ENCODE peak calls at places on chromosomes 16 and 17, in four cellular contexts. L is GM06990, R is HCT116, H is progenitor cell of endocrine pancreas. G is an unnamed sample.

GRCh38 chr16:22206847-22207714 is 1.0 kb downstream of the EEF2K start:
- DNase-seq in R (no peak), L (peak), H (no peak), G (no peak)

GRCh38 chr16:71201556-71201955 is 29.0 kb downstream of the HYDIN start:
- DNase-seq in H (no peak), L (no peak), R (no peak), G (no peak)

GRCh38 chr17:49955157-49955556 is 13.8 kb upstream of the DLX4 start:
- DNase-seq in L (no peak), H (no peak), R (peak), G (no peak)

GRCh38 chr16:11698271-11698689 is 30.0 kb downstream of the SNN start:
- DNase-seq in R (no peak), H (no peak), L (no peak), G (no peak)

GRCh38 chr16:88731699-88732098 is 25.4 kb downstream of the CTU2 start:
- DNase-seq in R (no peak), L (no peak), H (no peak), G (no peak)

GRCh38 chr17:50578173-50578572 is 17.7 kb downstream of the CACNA1G start:
- DNase-seq in H (no peak), L (no peak), R (no peak), G (no peak)

GRCh38 chr17:41627316-41628072 is 3.1 kb upstream of the KRT17 start:
- DNase-seq in H (no peak), R (no peak), L (no peak), G (no peak)

GRCh38 chr16:65201446-65202010 is 79.7 kb upstream of the CDH11 start:
- DNase-seq in L (no peak), R (no peak), H (no peak), G (no peak)

GRCh38 chr17:17057057-17057551 is 14.8 kb downstream of the MPRIP start:
- DNase-seq in R (no peak), H (no peak), L (no peak), G (no peak)

GRCh38 chr16:12228607-12229499 is 252.3 kb downstream of the SNX29 start:
- DNase-seq in H (peak), L (peak), R (peak), G (peak)

GRCh38 chr16:70473446-70474319 is 19.3 kb downstream of the FCSK start:
- DNase-seq in H (no peak), R (no peak), L (no peak), G (no peak)

GRCh38 chr16:26993511-26993910 is 73.2 kb upstream of the C16orf82 start:
- DNase-seq in H (no peak), R (no peak), L (no peak), G (no peak)

GRCh38 chr17:80718428-80718827 is 173.8 kb downstream of the RPTOR start:
- DNase-seq in R (no peak), H (no peak), L (no peak), G (peak)

GRCh38 chr16:75096730-75097129 is 19.9 kb downstream of the LDHD start:
- DNase-seq in L (no peak), R (peak), H (no peak), G (no peak)

GRCh38 chr17:74592087-74592990 is at the start of gene CD300LD:
- DNase-seq in R (no peak), H (no peak), L (no peak), G (no peak)

GRCh38 chr17:917391-917811 is 62.2 kb downstream of the NXN start:
- DNase-seq in H (no peak), L (no peak), R (no peak), G (no peak)

GRCh38 chr16:70579648-70580630 is 56.3 kb downstream of the SF3B3 start:
- DNase-seq in L (no peak), R (no peak), H (no peak), G (no peak)

GRCh38 chr17:61284174-61284573 is 115.5 kb upstream of the TBX2 start:
- DNase-seq in R (no peak), H (no peak), L (no peak), G (no peak)

DNA sequence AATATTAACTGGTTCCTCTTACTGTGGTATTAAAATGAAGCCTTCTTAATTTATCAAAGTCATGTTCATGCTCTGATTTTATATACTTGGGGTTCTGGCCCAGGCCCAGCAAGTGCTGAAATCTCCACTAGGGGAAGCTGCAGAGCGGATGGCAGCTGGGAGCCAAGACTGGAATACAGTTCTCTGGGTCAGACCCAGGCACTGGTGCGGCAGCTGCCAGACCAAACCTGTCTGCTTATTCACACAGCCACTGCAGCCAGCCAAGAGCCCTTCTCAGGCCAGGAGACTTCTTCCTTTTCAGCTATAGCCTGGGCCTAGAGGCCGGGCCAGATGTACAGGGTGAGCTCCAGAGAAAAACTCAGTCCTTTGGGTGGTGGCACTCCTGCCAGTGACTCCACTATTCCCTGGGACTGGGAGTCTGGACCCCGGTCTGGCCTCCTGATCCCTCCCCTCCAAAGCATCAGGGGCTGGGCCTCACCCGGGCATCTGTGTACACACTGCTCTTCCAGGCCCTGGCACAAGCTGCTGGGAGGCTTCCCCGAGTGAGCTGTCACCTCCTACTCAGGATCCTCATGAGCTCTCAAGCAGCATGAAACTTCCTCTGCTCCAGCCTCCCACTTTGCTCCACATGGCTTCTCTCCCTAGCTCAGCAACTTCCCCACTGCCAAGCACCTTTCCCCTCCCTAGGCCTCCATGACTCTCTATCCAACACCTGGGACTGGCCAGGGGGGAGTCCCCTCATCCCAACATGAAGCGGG is 24.4 kb downstream of the ATP6V0D1 start:
- DNase-seq in H (no peak), R (no peak), L (no peak), G (no peak)
- TF ChIP-seq CTCF in H (peak), R (peak), L (peak), G (peak)

DNA sequence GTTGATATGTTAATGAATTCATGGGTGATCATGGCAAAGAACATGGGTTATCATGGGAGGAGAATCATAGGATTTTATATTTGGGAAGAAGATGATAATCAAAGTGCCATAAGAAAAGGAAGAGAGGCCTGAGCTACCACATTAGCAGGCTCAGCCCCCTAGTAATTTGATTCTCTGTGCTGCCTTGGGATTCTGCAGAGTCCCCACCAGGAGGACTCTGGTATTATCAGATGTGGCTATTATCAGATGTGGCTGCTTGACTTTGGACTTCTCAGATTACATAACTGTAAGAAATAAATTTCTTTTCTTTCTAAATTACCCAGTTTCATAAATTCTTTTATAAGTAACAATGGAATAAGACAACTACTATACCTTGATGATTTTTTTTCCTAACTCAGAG is 137.6 kb downstream of the ITFG1 start:
- DNase-seq in L (no peak), H (no peak), R (no peak), G (no peak)
- TF ChIP-seq CTCF in L (no peak), H (no peak), R (no peak), G (no peak)

GRCh38 chr16:1786242-1787055 is 3.7 kb downstream of the NUBP2 start:
- DNase-seq in L (peak), R (no peak), H (no peak), G (no peak)
- TF ChIP-seq CTCF in L (no peak), R (peak), H (no peak), G (no peak)

DNA sequence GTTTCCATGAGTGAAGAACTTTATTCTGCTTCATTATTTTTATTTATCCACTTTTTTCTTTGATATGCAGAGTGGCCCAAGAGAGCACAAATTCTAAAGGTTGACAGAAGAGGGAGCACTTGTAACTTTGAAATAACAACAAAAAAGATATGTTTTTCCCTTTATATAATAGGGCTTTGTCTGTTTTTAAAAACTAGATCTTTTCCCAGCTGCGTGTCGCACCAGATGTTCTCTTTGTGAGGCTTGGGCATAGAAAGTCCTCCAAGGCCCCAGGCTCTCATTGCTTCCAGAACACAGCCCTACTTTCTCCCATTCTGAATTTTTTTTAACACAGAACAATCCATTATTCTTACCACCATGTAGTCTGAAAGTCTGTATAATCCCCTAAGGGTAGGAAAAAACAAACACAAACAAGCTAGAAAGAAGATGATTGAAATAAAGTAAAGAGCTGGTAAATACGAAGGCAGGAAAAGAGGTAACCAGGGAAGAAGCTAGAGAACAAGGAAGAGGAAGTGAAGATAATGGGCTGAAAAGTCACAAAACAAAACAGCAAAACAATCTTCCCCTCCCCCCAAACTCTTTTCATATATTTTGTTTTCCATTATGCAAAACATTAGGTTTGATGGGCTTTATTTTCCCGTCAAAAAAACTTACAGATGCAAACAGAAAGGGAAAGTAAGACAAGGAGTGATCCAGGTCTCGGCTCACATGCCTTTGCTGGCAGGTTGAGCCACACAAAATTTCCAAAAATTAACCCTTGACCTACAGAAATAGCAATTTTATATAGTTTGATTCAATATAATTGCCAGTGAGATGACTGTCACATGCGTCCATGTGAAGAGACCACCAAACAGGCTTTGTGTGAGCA is 160.3 kb downstream of the ABCA8 start:
- DNase-seq in L (peak), H (no peak), R (no peak), G (peak)
- TF ChIP-seq CTCF in L (peak), H (peak), R (peak), G (peak)

GRCh38 chr17:72334205-72334604 is 213.4 kb downstream of the SOX9 start:
- DNase-seq in R (no peak), L (no peak), H (no peak), G (no peak)
- TF ChIP-seq CTCF in R (no peak), L (no peak), H (no peak), G (no peak)

DNA sequence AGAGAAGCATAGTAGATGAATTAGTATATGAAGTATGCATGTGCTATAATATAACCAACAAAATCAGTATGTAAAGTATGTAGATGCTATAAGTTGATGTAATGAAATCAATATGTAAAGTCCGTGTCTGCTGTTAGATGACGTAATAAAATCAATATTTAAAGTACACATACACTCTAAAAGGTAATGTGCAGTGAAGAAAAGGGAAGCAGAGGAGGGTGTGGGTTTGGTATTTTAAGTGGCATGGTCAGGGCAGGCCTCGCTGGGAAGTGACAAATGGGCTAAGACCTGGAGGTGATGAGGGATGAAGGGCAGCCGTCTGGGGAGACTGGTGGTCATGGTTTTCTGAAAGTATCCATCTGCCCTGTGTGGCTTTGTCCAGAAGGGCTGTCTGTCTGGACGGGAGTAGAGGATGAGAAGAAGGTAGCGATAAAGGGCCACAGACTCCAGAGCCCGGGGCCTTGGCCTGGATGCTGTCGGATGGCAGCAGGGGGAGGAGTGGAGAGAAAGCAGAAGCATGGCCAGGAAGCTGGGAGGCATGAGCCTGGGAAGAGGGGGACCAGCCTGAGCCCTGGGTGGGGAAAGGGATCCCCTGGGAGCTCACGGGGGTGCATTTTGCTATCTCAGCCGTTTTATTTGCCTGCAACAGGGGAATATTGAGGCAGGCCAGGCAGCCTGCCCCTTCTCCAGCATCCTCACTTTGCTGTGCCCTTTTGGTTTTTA is 121.6 kb downstream of the NTN1 start:
- DNase-seq in L (no peak), H (no peak), R (no peak), G (no peak)
- TF ChIP-seq CTCF in L (no peak), H (no peak), R (no peak), G (no peak)

GRCh38 chr17:76408037-76408849 is 23.8 kb downstream of the SPHK1 start:
- DNase-seq in R (peak), L (no peak), H (peak), G (peak)
- TF ChIP-seq CTCF in R (peak), L (peak), H (peak), G (peak)

GRCh38 chr17:63621684-63622570 is at the start of gene MAP3K3:
- DNase-seq in L (peak), H (peak), R (peak), G (peak)
- TF ChIP-seq CTCF in L (peak), H (no peak), R (peak), G (no peak)

GRCh38 chr16:85346404-85347212 is 234.3 kb upstream of the CIBAR2 start:
- DNase-seq in H (no peak), R (no peak), L (no peak), G (no peak)

GRCh38 chr16:85348065-85348840 is 236.0 kb upstream of the CIBAR2 start:
- DNase-seq in H (no peak), L (no peak), R (no peak), G (no peak)

GRCh38 chr16:85345129-85345639 is 232.9 kb upstream of the CIBAR2 start:
- DNase-seq in H (no peak), L (no peak), R (no peak), G (no peak)

GRCh38 chr16:85348921-85349334 is 236.7 kb upstream of the CIBAR2 start:
- DNase-seq in L (no peak), R (no peak), H (no peak), G (no peak)

DNA sequence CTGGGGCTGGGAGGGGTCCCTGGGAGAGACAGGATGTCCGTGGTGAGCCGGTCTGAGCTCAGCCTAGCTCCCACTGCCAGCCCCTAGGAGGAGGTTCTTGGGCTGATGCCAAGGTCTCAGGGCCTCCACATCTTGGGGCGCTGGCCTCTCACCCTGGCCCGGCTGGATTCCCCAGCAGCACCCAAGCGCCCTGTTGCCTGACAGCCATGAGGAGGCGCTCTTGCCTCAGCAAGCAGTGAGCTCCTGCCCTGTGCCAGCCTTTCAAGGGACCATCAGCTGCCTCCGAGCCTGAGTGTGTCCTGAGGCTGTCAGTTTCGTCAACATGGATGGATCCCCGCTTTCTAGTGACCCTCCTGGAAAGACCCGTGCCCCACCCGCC is 234.9 kb upstream of the CIBAR2 start:
- DNase-seq in L (no peak), H (no peak), R (no peak), G (no peak)
- TF ChIP-seq CTCF in L (peak), H (peak), R (peak), G (peak)

G was measured in neural crest cell.